ENCODE peak calls at places on chromosomes 1 and 21, in seven cellular contexts. X is OCI-LY7, P is SK-N-SH, H is hepatocyte, Q is GM23338, N is HCT116, U is PC-3. T is an unnamed sample.

GRCh38 chr1:41673355-41673754 is 188.9 kb upstream of the EDN2 start:
- DNase-seq in X (peak; percentile 78), P (no peak), H (no peak), Q (no peak), N (no peak), U (no peak), T (peak; percentile 23)

GRCh38 chr1:113320272-113320671 is 70.0 kb upstream of the MAGI3 start:
- DNase-seq in X (no peak), P (no peak), H (no peak), Q (no peak), N (no peak), U (peak; percentile 76), T (no peak)

GRCh38 chr1:227888404-227889046 is 59.2 kb downstream of the WNT9A start:
- DNase-seq in X (no peak), P (peak; percentile 16), H (peak; percentile 3), Q (no peak), N (no peak), U (no peak), T (no peak)

GRCh38 chr1:173408886-173409285 is 68.2 kb upstream of the PRDX6 start:
- DNase-seq in X (peak; percentile 52), P (no peak), H (no peak), Q (no peak), N (no peak), U (no peak), T (no peak)

GRCh38 chr1:109379422-109379821 is 18.3 kb downstream of the SORT1 start:
- DNase-seq in X (no peak), P (no peak), H (no peak), Q (no peak), N (no peak), U (peak; percentile 67), T (peak; percentile 70)

GRCh38 chr1:55317673-55318072 is 102.5 kb upstream of the USP24 start:
- DNase-seq in X (no peak), P (no peak), H (peak; percentile 39), Q (no peak), N (no peak), U (no peak), T (no peak)

GRCh38 chr1:33407750-33408436 is 23.0 kb downstream of the PHC2 start:
- DNase-seq in X (no peak), P (no peak), H (no peak), Q (no peak), N (no peak), U (no peak), T (peak; percentile 68)

GRCh38 chr1:110150330-110151174 is at the start of gene SLC6A17:
- DNase-seq in X (no peak), P (peak; percentile 82), H (peak; percentile 52), Q (peak; percentile 75), N (peak; percentile 65), U (no peak), T (peak; percentile 91)

GRCh38 chr21:26769613-26770188 is 75.5 kb downstream of the ADAMTS1 start:
- DNase-seq in X (no peak), P (peak; percentile 40), H (peak; percentile 71), Q (peak; percentile 64), N (no peak), U (peak; percentile 63), T (peak; percentile 78)

GRCh38 chr1:57163789-57164188 is 198.0 kb upstream of the C8B start:
- DNase-seq in X (no peak), P (no peak), H (no peak), Q (no peak), N (no peak), U (no peak), T (no peak)

GRCh38 chr1:147273409-147274307 is 31.2 kb downstream of the CHD1L start:
- DNase-seq in X (peak; percentile 69), P (peak; percentile 54), H (peak; percentile 68), Q (peak; percentile 76), N (peak; percentile 29), U (peak; percentile 92), T (peak; percentile 93)

GRCh38 chr1:4713669-4714068 is 59.3 kb downstream of the AJAP1 start:
- DNase-seq in X (no peak), P (no peak), H (no peak), Q (no peak), N (no peak), U (no peak), T (no peak)

GRCh38 chr1:162091681-162092524 is 22.4 kb downstream of the NOS1AP start:
- DNase-seq in X (no peak), P (no peak), H (no peak), Q (peak; percentile 92), N (no peak), U (peak; percentile 58), T (peak; percentile 5)

GRCh38 chr1:41078616-41079015 is 57.1 kb upstream of the SLFNL1 start:
- DNase-seq in X (no peak), P (no peak), H (no peak), Q (no peak), N (no peak), U (no peak), T (no peak)

GRCh38 chr21:17613242-17613676 is 558 bp upstream of the BTG3 start:
- DNase-seq in X (peak; percentile 29), P (no peak), H (peak; percentile 42), Q (no peak), N (no peak), U (no peak), T (peak; percentile 53)

GRCh38 chr21:36917487-36918158 is 48.8 kb downstream of the HLCS start:
- DNase-seq in X (no peak), P (no peak), H (peak; percentile 72), Q (peak; percentile 77), N (no peak), U (peak; percentile 87), T (peak; percentile 58)

GRCh38 chr1:247112479-247112781 is 8.3 kb upstream of the ZNF669 start:
- DNase-seq in X (no peak), P (no peak), H (peak; percentile 39), Q (no peak), N (no peak), U (peak; percentile 39), T (no peak)

GRCh38 chr1:220748091-220748934 is at the start of gene MTARC2:
- DNase-seq in X (no peak), P (peak; percentile 90), H (peak; percentile 87), Q (peak; percentile 91), N (peak; percentile 66), U (peak; percentile 85), T (peak; percentile 86)

GRCh38 chr1:25572107-25572506 is 28.7 kb downstream of the LDLRAP1 start:
- DNase-seq in X (no peak), P (no peak), H (no peak), Q (no peak), N (no peak), U (no peak), T (peak; percentile 17)

GRCh38 chr21:45768011-45768740 is 124.7 kb downstream of the PCBP3 start:
- DNase-seq in X (no peak), P (no peak), H (no peak), Q (no peak), N (no peak), U (no peak), T (peak; percentile 45)

GRCh38 chr1:199313444-199313843 is 674.6 kb downstream of the PTPRC start:
- DNase-seq in X (no peak), P (no peak), H (no peak), Q (no peak), N (no peak), U (no peak), T (peak; percentile 6)

GRCh38 chr1:17441265-17441992 is 2.0 kb upstream of the RCC2 start:
- DNase-seq in X (peak; percentile 58), P (no peak), H (peak; percentile 30), Q (peak; percentile 59), N (peak; percentile 67), U (peak; percentile 78), T (peak; percentile 64)

GRCh38 chr1:66333463-66334232 is 200.3 kb upstream of the SGIP1 start:
- DNase-seq in X (peak; percentile 47), P (no peak), H (no peak), Q (peak; percentile 38), N (no peak), U (no peak), T (peak; percentile 33)

DNA sequence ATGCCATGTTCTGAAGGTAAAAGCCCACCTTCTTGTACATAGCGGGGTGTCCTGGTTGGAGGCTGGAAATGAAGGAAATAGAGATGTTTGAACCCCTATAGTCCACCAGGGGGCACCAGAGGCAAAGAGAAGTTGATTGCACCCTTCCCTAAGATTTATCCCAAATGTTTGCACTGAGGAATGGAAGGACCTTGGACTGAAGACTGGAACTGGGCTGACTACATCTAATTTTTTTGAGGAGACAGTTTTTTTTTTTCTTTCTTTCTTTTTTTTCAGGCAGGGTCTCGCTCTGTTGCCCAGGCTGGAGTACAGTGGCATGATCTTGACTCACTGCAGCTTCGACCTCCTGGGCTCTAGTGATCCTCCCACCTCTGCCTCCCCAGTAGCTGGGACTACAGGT is 55.3 kb upstream of the EIF4G3 start:
- DNase-seq in X (peak; percentile 45), P (peak; percentile 81), H (peak; percentile 77), Q (peak; percentile 78), N (peak; percentile 26), U (peak; percentile 74), T (peak; percentile 64)
- TF ChIP-seq EZH2phosphoT487 in X (no peak), P (no peak), H (no peak), Q (no peak), N (no peak), U (no peak), T (no peak)

DNA sequence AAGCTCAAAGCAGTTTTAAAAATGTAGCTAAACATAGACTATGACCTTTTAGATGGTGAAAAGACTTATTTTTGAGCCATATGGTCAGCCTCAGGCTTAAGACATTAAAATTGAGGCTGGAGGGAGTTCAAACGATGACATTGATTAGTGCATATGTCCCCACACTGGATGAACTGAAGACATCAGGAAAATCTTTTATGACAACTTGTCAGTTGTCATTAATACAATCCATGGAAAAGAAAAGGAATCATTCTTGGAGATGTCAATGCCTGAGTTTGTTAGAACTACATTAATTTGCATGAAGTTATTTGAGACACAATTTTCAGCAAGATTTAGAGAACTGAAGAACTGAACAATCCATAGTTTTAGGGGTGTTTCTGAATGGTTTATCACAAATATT is 349.9 kb downstream of the COL11A1 start:
- DNase-seq in X (no peak), P (no peak), H (no peak), Q (no peak), N (no peak), U (no peak), T (no peak)
- H3K9me2 ChIP-seq in X (no peaks in the 10 kb centered on the region), P (no peaks in the 10 kb centered on the region), H (no peaks in the 10 kb centered on the region), Q (no peaks in the 10 kb centered on the region), N (no peaks in the 10 kb centered on the region), U (no peaks in the 10 kb centered on the region), T (no peaks in the 10 kb centered on the region)

DNA sequence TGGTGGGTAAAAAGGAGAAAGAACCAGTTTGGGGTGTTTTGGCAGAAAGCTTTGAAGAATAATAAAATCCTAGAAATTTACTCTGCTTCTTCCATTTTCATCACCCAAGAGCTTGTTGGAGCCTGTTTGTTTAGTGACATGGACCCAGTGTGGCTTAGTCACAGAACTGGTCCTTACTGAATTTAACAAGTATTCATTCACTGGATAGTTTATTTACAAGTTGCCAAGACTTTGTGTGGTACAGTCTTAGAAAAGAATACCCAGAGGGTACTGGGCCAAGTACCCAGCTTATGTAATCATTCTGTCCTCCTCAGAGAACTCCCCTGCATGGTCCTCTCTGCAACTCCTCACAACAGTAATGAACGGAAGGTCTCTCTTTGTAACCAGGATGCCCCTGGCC is 16.3 kb downstream of the RAB4A start:
- DNase-seq in X (no peak), P (no peak), H (no peak), Q (no peak), N (no peak), U (peak; percentile 80), T (peak; percentile 9)
- TF ChIP-seq EZH2phosphoT487 in X (no peak), P (no peak), H (no peak), Q (no peak), N (no peak), U (no peak), T (no peak)

DNA sequence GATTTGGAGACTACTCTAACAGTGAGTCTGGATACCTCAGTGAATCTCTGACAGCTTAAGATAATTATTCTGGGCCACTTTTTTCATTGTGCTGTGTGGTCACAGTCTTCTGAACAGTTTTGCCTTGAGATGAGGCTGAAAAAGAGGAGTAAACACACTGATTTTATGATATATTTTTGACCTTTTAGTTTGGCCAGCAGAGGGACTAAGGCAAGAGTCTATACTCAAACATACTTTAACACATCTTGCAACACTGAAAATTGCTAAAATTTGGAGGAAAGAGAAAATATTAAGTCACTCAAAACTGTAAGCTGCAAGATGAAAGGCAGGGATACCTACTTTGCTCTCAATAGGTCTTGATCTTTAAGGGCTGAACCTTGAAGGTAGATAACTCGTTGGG is 182.7 kb downstream of the KCNT2 start:
- DNase-seq in X (no peak), P (no peak), H (no peak), Q (no peak), N (no peak), U (no peak), T (peak; percentile 5)
- H3K9me2 ChIP-seq in X (no peaks in the 10 kb centered on the region), P (no peaks in the 10 kb centered on the region), H (no peaks in the 10 kb centered on the region), Q (no peaks in the 10 kb centered on the region), N (no peaks in the 10 kb centered on the region), U (no peaks in the 10 kb centered on the region), T (peaks cover 3% of the 10 kb centered on the region)

T was measured in GM23248.